ENCODE peak calls at places on chromosomes 4 and X, in four cellular contexts. N is A549, B is HepG2, M is GM12878. Y is an unnamed sample.

GRCh38 chr4:5465956-5466355 is 242.4 kb downstream of the EVC2 start:
- DNase-seq in B (no peak), M (no peak), N (no peak), Y (no peak)

GRCh38 chrX:107576841-107577240 is 51.5 kb upstream of the PRPS1 start:
- DNase-seq in N (no peak), B (no peak), M (no peak), Y (no peak)

GRCh38 chr4:181418491-181418890 is 824.7 kb upstream of the TENM3 start:
- DNase-seq in M (no peak), N (no peak), B (no peak), Y (no peak)

GRCh38 chr4:169665039-169665732 is 44.8 kb downstream of the CLCN3 start:
- DNase-seq in M (no peak), B (no peak), N (no peak), Y (peak)

GRCh38 chr4:168153596-168154440 is 61.5 kb downstream of the ANXA10 start:
- DNase-seq in B (peak), N (peak), M (peak), Y (no peak)

GRCh38 chr4:5300275-5300674 is 249.0 kb downstream of the STK32B start:
- DNase-seq in N (no peak), B (no peak), M (no peak), Y (no peak)

GRCh38 chr4:6772223-6772928 is 10.2 kb upstream of the KIAA0232 start:
- DNase-seq in M (no peak), B (no peak), N (no peak), Y (no peak)

GRCh38 chrX:110045988-110046387 is 43.1 kb downstream of the TMEM164 start:
- DNase-seq in M (no peak), B (peak), N (peak), Y (no peak)

GRCh38 chr4:174118171-174118570 is 165.3 kb downstream of the FBXO8 start:
- DNase-seq in B (no peak), N (no peak), M (no peak), Y (no peak)

GRCh38 chr4:83125738-83126141 is 11.2 kb upstream of the PLAC8 start:
- DNase-seq in M (no peak), N (no peak), B (no peak), Y (no peak)

GRCh38 chr4:2305766-2306501 is 44.0 kb upstream of the MXD4 start:
- DNase-seq in B (no peak), M (no peak), N (no peak), Y (no peak)
- TF ChIP-seq POLR2AphosphoS2 in B (no peak), M (no peak), N (no peak), Y (no peak)

GRCh38 chr4:65508169-65508568 is 162.1 kb downstream of the EPHA5 start:
- DNase-seq in N (peak), M (no peak), B (no peak), Y (no peak)
- TF ChIP-seq POLR2AphosphoS2 in N (no peak), M (no peak), B (no peak), Y (no peak)

DNA sequence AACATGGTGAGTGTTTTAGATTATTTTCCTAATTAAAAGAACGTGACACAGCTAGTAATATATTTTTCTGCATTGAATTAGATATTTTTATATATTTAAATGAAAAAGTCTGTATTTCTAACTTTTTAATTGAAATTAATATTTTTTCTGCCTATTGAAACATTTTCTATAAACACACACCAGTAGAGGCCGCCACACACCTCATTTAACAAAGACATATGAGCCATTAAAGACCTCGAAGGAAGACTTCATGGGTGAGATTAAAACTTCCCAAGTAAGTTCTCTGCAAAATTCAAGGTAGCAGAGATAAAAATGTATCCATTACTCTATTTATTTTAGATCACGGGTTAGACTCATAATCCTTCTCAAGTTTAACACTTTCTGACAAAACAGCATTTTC is 8.3 kb downstream of the SLITRK2 start:
- DNase-seq in M (no peak), N (peak), B (no peak), Y (no peak)
- TF ChIP-seq POLR2AphosphoS2 in M (no peak), N (no peak), B (no peak), Y (no peak)

DNA sequence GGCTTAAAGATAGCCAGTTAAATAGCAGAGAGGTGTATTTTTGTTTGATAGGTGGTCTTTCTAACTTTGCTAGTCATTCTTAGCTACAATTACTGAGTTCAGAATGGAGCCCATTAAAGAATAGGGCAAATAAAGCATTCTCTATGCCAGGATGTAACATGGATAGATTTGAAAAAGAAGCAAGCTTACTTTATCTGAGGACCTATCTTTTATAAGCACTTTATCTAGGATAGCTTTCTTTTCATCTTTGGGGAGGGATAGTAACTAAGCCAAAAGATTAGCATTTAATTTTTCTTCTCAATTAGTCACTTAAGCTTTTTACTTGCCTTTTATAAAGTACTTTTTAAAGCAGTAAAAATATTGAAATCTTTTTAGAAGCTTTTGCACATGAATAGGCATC is 1148.0 kb upstream of the DIAPH2 start:
- DNase-seq in B (no peak), M (no peak), N (no peak), Y (no peak)
- TF ChIP-seq POLR2AphosphoS2 in B (no peak), M (no peak), N (no peak), Y (no peak)

GRCh38 chr4:336893-337142 is 796 bp upstream of the ZNF141 start:
- DNase-seq in B (no peak), M (no peak), N (no peak), Y (no peak)
- TF ChIP-seq POLR2AphosphoS2 in B (no peak), M (no peak), N (no peak), Y (no peak)

DNA sequence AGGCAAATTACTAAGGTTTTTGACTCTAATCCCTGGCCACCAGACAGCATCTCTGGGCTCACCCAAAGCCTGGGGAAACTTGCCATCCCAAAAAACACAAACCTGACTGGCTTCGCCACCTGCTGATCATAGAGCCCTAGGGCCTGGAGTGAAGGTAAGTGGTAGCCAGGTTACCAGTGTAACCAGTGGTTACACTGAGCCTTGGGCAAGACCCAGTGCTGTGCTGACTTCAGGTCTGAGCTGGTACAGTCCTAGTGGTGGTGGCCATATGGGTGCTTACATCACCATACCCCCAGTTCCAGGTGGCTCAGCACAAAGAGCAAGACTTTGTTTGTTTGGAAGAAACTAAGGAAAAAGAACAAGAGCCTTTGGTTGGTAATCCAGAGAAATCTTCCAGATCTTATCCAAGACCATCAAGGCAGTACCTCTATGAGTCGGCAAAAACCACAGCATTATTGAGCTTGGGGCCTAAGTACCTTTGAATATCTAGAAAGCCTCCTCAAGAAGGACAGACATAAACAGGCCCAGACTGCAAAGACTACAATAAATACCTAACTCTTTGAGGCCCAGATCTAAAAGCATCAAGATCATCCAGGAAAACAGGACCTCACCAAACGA is 13.7 kb downstream of the MED14 start:
- DNase-seq in N (no peak), B (no peak), M (no peak), Y (no peak)
- TF ChIP-seq POLR2AphosphoS2 in N (no peak), B (no peak), M (no peak), Y (no peak)

DNA sequence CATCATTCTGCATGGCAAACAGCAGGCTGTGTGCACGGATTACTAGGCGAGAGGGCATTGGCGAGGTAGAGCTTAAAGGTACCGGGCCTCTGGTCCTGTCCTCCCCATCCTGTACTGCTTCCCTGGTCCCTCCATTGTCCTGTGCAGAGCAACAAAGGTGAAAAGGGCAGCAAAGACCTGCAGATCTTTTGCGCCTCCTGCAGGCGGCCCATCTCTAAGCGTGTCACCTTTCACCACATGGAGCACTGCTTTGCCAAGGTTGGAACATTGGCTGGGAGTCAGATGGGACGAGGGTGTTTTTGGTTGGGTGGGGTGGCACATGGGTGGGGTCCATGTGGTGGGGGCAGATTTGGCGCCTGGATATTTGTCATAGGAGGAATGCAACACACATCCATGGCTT is 64.7 kb upstream of the UXT start:
- DNase-seq in N (peak), M (no peak), B (peak), Y (no peak)
- TF ChIP-seq POLR2AphosphoS2 in N (no peak), M (no peak), B (no peak), Y (no peak)

DNA sequence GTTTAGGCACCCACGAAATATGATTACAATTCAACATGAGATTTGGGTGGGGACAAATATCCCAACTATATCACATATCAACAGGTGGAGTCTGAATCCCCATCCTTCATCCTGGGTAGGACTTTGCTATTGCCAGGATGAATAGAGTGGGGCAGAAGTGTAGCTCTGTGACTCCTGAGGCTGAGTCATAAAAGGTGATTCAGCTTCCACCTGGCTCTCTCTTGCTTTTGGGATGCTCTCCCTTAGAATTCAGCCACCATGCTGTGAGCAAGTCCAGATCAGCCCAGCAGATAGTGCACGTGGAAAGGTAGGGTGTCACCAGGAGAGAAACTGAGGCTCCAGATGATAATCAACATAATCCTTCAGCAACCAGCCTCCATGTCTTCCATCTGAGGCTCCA is 193.8 kb upstream of the BCOR start:
- DNase-seq in B (no peak), N (no peak), M (no peak), Y (no peak)
- TF ChIP-seq POLR2AphosphoS2 in B (no peak), N (no peak), M (no peak), Y (no peak)

GRCh38 chr4:27084685-27085356 is 224.2 kb downstream of the STIM2 start:
- DNase-seq in N (no peak), M (no peak), B (no peak), Y (peak)
- TF ChIP-seq POLR2AphosphoS2 in N (no peak), M (no peak), B (no peak), Y (no peak)

Y was measured in K562.